ENCODE peak calls at places on chromosomes 3 and 15, in four cellular contexts. J, W, B and O are unnamed samples.

GRCh38 chr3:141553055-141553454 is 66.2 kb downstream of the RASA2 start:
- DNase-seq in J (no peak), W (no peak), B (no peak), O (no peak)

GRCh38 chr3:72031581-72031980 is 246.6 kb upstream of the PROK2 start:
- DNase-seq in J (no peak), W (no peak), B (no peak), O (no peak)

GRCh38 chr15:91302588-91303439 is 202.8 kb downstream of the SV2B start:
- DNase-seq in J (peak; percentile 75), W (peak; percentile 17), B (peak; percentile 57), O (peak; percentile 45)

GRCh38 chr3:120816728-120817127 is 74.2 kb downstream of the GTF2E1 start:
- DNase-seq in J (no peak), W (no peak), B (no peak), O (no peak)

GRCh38 chr15:89068325-89068784 is 19.9 kb upstream of the ABHD2 start:
- DNase-seq in J (no peak), W (peak; percentile 69), B (no peak), O (no peak)

GRCh38 chr3:151871639-151872468 is 1.6 kb upstream of the SUCNR1 start:
- DNase-seq in J (no peak), W (peak; percentile 60), B (peak; percentile 13), O (no peak)

GRCh38 chr3:194220776-194221735 is 85.1 kb downstream of the HES1 start:
- DNase-seq in J (no peak), W (no peak), B (no peak), O (no peak)

GRCh38 chr15:83918011-83918410 is 264.1 kb downstream of the ADAMTSL3 start:
- DNase-seq in J (no peak), W (no peak), B (no peak), O (no peak)

GRCh38 chr3:186277268-186277909 is 84.6 kb downstream of the DGKG start:
- DNase-seq in J (peak; percentile 25), W (no peak), B (peak; percentile 37), O (peak; percentile 20)

GRCh38 chr3:49173116-49173791 is 1.9 kb downstream of the KLHDC8B start:
- DNase-seq in J (no peak), W (no peak), B (peak; percentile 53), O (peak; percentile 41)

GRCh38 chr3:60755094-60755493 is 496.2 kb downstream of the FHIT start:
- DNase-seq in J (peak; percentile 63), W (no peak), B (no peak), O (peak; percentile 31)

GRCh38 chr3:24944803-24945202 is 450.2 kb upstream of the THRB start:
- DNase-seq in J (no peak), W (no peak), B (no peak), O (no peak)

GRCh38 chr15:91904942-91905341 is 51.4 kb downstream of the SLCO3A1 start:
- DNase-seq in J (no peak), W (no peak), B (no peak), O (no peak)

GRCh38 chr3:175606650-175607318 is 747.6 kb downstream of the NAALADL2 start:
- DNase-seq in J (no peak), W (no peak), B (no peak), O (no peak)

GRCh38 chr3:171184372-171184771 is 157.9 kb upstream of the SLC2A2 start:
- DNase-seq in J (no peak), W (peak; percentile 76), B (no peak), O (no peak)

GRCh38 chr15:79160211-79160610 is 69.6 kb upstream of the RASGRF1 start:
- DNase-seq in J (no peak), W (no peak), B (no peak), O (no peak)

GRCh38 chr3:58608648-58609047 is 31.5 kb upstream of the FAM107A start:
- DNase-seq in J (no peak), W (no peak), B (no peak), O (no peak)

GRCh38 chr3:52218454-52218853 is 7.0 kb downstream of the TLR9 start:
- DNase-seq in J (no peak), W (no peak), B (peak; percentile 52), O (no peak)

GRCh38 chr3:36597422-36597821 is 166.9 kb downstream of the DCLK3 start:
- DNase-seq in J (no peak), W (no peak), B (no peak), O (no peak)

GRCh38 chr15:35306361-35306981 is 221.4 kb upstream of the NANOGP8 start:
- DNase-seq in J (no peak), W (no peak), B (no peak), O (no peak)

GRCh38 chr3:142210608-142211007 is 14.8 kb downstream of the GK5 start:
- DNase-seq in J (no peak), W (no peak), B (no peak), O (no peak)

GRCh38 chr3:37753428-37753827 is 108.3 kb upstream of the CTDSPL start:
- DNase-seq in J (no peak), W (no peak), B (no peak), O (no peak)

GRCh38 chr15:93312891-93313486 is 224.0 kb upstream of the RGMA start:
- DNase-seq in J (no peak), W (no peak), B (no peak), O (no peak)

GRCh38 chr3:10192953-10193691 is 28.4 kb downstream of the IRAK2 start:
- DNase-seq in J (peak; percentile 36), W (peak; percentile 91), B (peak; percentile 48), O (peak; percentile 28)

GRCh38 chr3:135706758-135707375 is 258.7 kb upstream of the PPP2R3A start:
- DNase-seq in J (no peak), W (no peak), B (no peak), O (no peak)

GRCh38 chr3:48430359-48431101 is 644 bp upstream of the PLXNB1 start:
- DNase-seq in J (no peak), W (no peak), B (no peak), O (no peak)

GRCh38 chr3:121232309-121233225 is 313.2 kb downstream of the POLQ start:
- DNase-seq in J (no peak), W (no peak), B (no peak), O (no peak)

GRCh38 chr3:32176989-32177701 is 61.3 kb upstream of the CMTM8 start:
- DNase-seq in J (peak; percentile 64), W (peak; percentile 15), B (peak; percentile 62), O (peak; percentile 68)

GRCh38 chr15:73127302-73127936 is 75.2 kb downstream of the NEO1 start:
- DNase-seq in J (peak; percentile 56), W (peak; percentile 7), B (peak; percentile 30), O (peak; percentile 33)

GRCh38 chr3:128351476-128352085 is 115.1 kb downstream of the DNAJB8 start:
- DNase-seq in J (no peak), W (no peak), B (no peak), O (no peak)

GRCh38 chr15:41423979-41424659 is 7.2 kb downstream of the RTF1 start:
- DNase-seq in J (no peak), W (peak; percentile 44), B (no peak), O (no peak)

GRCh38 chr3:64900916-64901903 is 213.4 kb upstream of the ADAMTS9 start:
- DNase-seq in J (no peak), W (no peak), B (no peak), O (no peak)

GRCh38 chr3:152128356-152128755 is 140.4 kb upstream of the MBNL1 start:
- DNase-seq in J (no peak), W (no peak), B (no peak), O (no peak)

GRCh38 chr3:60086811-60087210 is 1037.0 kb upstream of the CFAP20DC start:
- DNase-seq in J (no peak), W (peak; percentile 23), B (peak; percentile 22), O (peak; percentile 1)

GRCh38 chr15:22831473-22831872 is 7.0 kb upstream of the NIPA2 start:
- DNase-seq in J (no peak), W (no peak), B (no peak), O (no peak)

GRCh38 chr3:46845860-46846623 is 17.2 kb downstream of the MYL3 start:
- DNase-seq in J (peak; percentile 84), W (no peak), B (peak; percentile 92), O (no peak)

GRCh38 chr3:46843508-46843907 is 19.7 kb downstream of the MYL3 start:
- DNase-seq in J (no peak), W (no peak), B (no peak), O (no peak)

GRCh38 chr3:46844851-46845250 is 18.4 kb downstream of the MYL3 start:
- DNase-seq in J (no peak), W (no peak), B (no peak), O (no peak)

GRCh38 chr3:46845397-46845859 is 17.8 kb downstream of the MYL3 start:
- DNase-seq in J (peak; percentile 39), W (no peak), B (peak; percentile 40), O (no peak)

DNA sequence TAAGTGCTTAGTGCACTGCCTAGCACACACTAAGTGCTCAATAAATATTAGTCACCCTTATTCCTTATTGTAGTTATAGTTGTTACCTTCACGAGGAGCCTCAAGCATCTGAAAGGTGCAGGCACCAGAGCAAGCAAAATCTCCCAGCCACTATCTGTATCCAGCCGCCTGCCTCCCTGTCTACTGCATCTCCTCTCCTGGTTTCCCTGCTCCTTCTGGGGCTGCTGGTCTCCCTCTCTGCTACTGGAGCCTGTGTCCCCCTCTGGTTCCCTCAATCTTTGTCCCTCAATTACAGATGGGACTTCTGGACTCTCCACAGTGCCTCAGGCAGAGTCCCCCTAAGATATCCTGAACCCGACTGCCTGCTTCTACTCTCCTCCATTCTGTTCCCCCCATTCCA is 18.8 kb downstream of the MYL3 start:
- DNase-seq in J (no peak), W (no peak), B (no peak), O (no peak)
- TF ChIP-seq TARDBP in J (no peak), W (no peak), B (no peak), O (no peak)

GRCh38 chr3:195441476-195441970 is 1.3 kb downstream of the ACAP2 start:
- DNase-seq in J (no peak), W (no peak), B (no peak), O (peak; percentile 35)
- TF ChIP-seq TARDBP in J (no peak), W (no peak), B (no peak), O (no peak)

GRCh38 chr3:183081459-183082183 is 17.7 kb downstream of the MCCC1 start:
- DNase-seq in J (no peak), W (no peak), B (no peak), O (no peak)
- TF ChIP-seq TARDBP in J (no peak), W (no peak), B (no peak), O (no peak)

GRCh38 chr3:53350652-53351051 is 3.3 kb upstream of the DCP1A start:
- DNase-seq in J (no peak), W (no peak), B (peak; percentile 41), O (peak; percentile 14)
- TF ChIP-seq TARDBP in J (no peak), W (no peak), B (peak; percentile 79), O (no peak)

GRCh38 chr15:67843571-67844387 is 3.9 kb upstream of the RNU6-1 start:
- DNase-seq in J (no peak), W (no peak), B (no peak), O (peak; percentile 87)
- TF ChIP-seq TARDBP in J (no peak), W (no peak), B (no peak), O (peak; percentile 73)

GRCh38 chr15:60993948-60994347 is 235.2 kb downstream of the RORA start:
- DNase-seq in J (no peak), W (no peak), B (no peak), O (no peak)
- TF ChIP-seq TARDBP in J (no peak), W (no peak), B (no peak), O (no peak)

DNA sequence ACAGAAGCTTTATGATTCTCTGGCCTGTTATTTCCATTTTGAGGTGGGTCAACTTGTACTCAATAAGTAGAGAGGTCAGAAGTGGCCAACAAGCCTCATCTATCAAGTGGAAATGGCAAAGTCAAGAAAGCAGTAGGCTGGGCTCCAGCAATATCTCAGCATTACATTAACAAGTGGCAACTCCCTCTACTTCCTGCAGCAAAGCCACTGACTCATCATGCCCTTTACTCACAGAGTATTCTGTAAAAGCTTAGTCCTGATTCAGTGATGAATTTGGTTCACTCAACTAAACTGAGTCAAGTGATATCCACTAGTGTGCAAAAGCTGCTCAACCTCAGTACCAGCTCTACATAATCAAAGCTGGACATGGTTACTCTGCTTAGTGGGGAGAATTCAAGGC is 954.6 kb downstream of the EPHA3 start:
- DNase-seq in J (no peak), W (no peak), B (no peak), O (no peak)
- TF ChIP-seq TARDBP in J (no peak), W (no peak), B (no peak), O (no peak)